ENCODE peak calls at places on chromosomes 7 and 10, in five cellular contexts. R is spleen, M is right atrium auricular region, S is sigmoid colon, Z is endothelial cell of umbilical vein. T is an unnamed sample. For H3K27me3, the result is how much of the 10 kb centered on the place peaks cover.

GRCh38 chr7:159030490-159031134 is 114.1 kb downstream of the VIPR2 start:
- DNase-seq in S (peak), M (peak), R (no peak), Z (peak), T (peak)

GRCh38 chr10:100978896-100979185 is 8.5 kb downstream of the MRPL43 start:
- DNase-seq in M (no peak), Z (no peak), S (peak), R (peak), T (no peak)

GRCh38 chr10:71735709-71736569 is 16.4 kb upstream of the C10orf105 start:
- DNase-seq in R (peak), Z (no peak), S (no peak), M (no peak), T (no peak)

GRCh38 chr7:150835702-150836280 is 16.5 kb upstream of the AOC1 start:
- DNase-seq in Z (no peak), S (peak), R (no peak), M (no peak), T (no peak)

GRCh38 chr10:128060341-128060851 is 65.8 kb downstream of the MKI67 start:
- DNase-seq in M (no peak), S (no peak), Z (no peak), R (peak), T (no peak)

GRCh38 chr10:126690534-126690933 is 20.0 kb upstream of the C10orf90 start:
- DNase-seq in R (no peak), Z (no peak), S (no peak), M (no peak), T (no peak)

GRCh38 chr7:16422100-16422430 is 727 bp upstream of the CRPPA start:
- DNase-seq in S (no peak), M (no peak), Z (no peak), R (no peak), T (peak)

GRCh38 chr7:91034459-91035368 is 229.5 kb upstream of the FZD1 start:
- DNase-seq in M (peak), S (no peak), Z (peak), R (no peak), T (peak)

GRCh38 chr7:47008461-47008860 is 573.5 kb downstream of the TNS3 start:
- DNase-seq in M (no peak), R (no peak), Z (no peak), S (no peak), T (no peak)

GRCh38 chr7:50738932-50739331 is 43.8 kb downstream of the GRB10 start:
- DNase-seq in M (no peak), S (no peak), R (no peak), Z (no peak), T (no peak)

GRCh38 chr7:77958436-77958835 is 159.9 kb downstream of the PHTF2 start:
- DNase-seq in M (no peak), R (no peak), S (no peak), Z (no peak), T (no peak)

GRCh38 chr7:131346885-131347592 is 19.4 kb downstream of the MKLN1 start:
- DNase-seq in Z (no peak), S (no peak), M (no peak), R (no peak), T (no peak)

GRCh38 chr7:65746398-65746669 is 126.5 kb upstream of the VKORC1L1 start:
- DNase-seq in R (no peak), S (no peak), Z (peak), M (no peak), T (no peak)

GRCh38 chr7:34845666-34846361 is 187.8 kb downstream of the NPSR1 start:
- DNase-seq in S (no peak), M (no peak), Z (no peak), R (no peak), T (no peak)

GRCh38 chr7:133570321-133570720 is 317.4 kb downstream of the EXOC4 start:
- DNase-seq in R (no peak), M (no peak), S (no peak), Z (no peak), T (peak)

GRCh38 chr7:15685358-15686181 is 913 bp downstream of the MEOX2 start:
- DNase-seq in M (peak), R (no peak), Z (peak), S (peak), T (peak)

GRCh38 chr10:50470798-50471582 is 152.8 kb downstream of the SGMS1 start:
- DNase-seq in M (no peak), S (no peak), R (no peak), Z (no peak), T (no peak)

GRCh38 chr7:18770154-18770807 is 274.7 kb downstream of the HDAC9 start:
- DNase-seq in M (no peak), Z (peak), R (no peak), S (no peak), T (no peak)

GRCh38 chr10:89245802-89246201 is 5.8 kb downstream of the LIPA start:
- DNase-seq in M (no peak), Z (no peak), S (no peak), R (no peak), T (no peak)

GRCh38 chr10:54940418-54940817 is 139.4 kb upstream of the PCDH15 start:
- DNase-seq in S (no peak), M (no peak), R (no peak), Z (peak), T (no peak)

GRCh38 chr7:128022631-128023532 is 8.4 kb downstream of the LRRC4 start:
- DNase-seq in Z (no peak), M (no peak), R (no peak), S (no peak), T (peak)

GRCh38 chr10:11450427-11450826 is 161.0 kb downstream of the USP6NL start:
- DNase-seq in Z (no peak), R (no peak), M (peak), S (no peak), T (no peak)

GRCh38 chr7:112267944-112268691 is 61.6 kb downstream of the ZNF277 start:
- DNase-seq in Z (no peak), R (no peak), S (no peak), M (no peak), T (no peak)

GRCh38 chr7:147547252-147547897 is 1043.2 kb upstream of the C7orf33 start:
- DNase-seq in M (no peak), S (no peak), Z (no peak), R (no peak), T (peak)

GRCh38 chr7:87575521-87575920 is 25.2 kb downstream of the ABCB1 start:
- DNase-seq in M (no peak), Z (no peak), S (no peak), R (no peak), T (no peak)

GRCh38 chr10:31694929-31695837 is 233.4 kb downstream of the ARHGAP12 start:
- DNase-seq in S (no peak), Z (no peak), M (no peak), R (no peak), T (no peak)

GRCh38 chr10:6047847-6048246 is 14.3 kb downstream of the IL2RA start:
- DNase-seq in M (no peak), S (peak), R (no peak), Z (no peak), T (no peak)

GRCh38 chr10:14477408-14477710 is 146.6 kb upstream of the FRMD4A start:
- DNase-seq in R (no peak), Z (no peak), M (no peak), S (no peak), T (peak)

GRCh38 chr7:117505238-117505637 is 25.4 kb downstream of the CFTR start:
- DNase-seq in M (no peak), R (no peak), Z (no peak), S (no peak), T (no peak)

GRCh38 chr10:30728786-30729185 is 99.2 kb upstream of the LYZL2 start:
- DNase-seq in S (no peak), R (no peak), M (no peak), Z (no peak), T (no peak)

GRCh38 chr10:19158870-19159269 is 110.3 kb downstream of the MALRD1 start:
- DNase-seq in Z (no peak), R (no peak), M (no peak), S (no peak), T (no peak)

GRCh38 chr10:14598809-14599764 is 175.6 kb downstream of the FAM107B start:
- DNase-seq in Z (no peak), M (no peak), S (no peak), R (no peak), T (no peak)

GRCh38 chr7:31327071-31327470 is 13.5 kb downstream of the NEUROD6 start:
- DNase-seq in S (no peak), M (no peak), Z (no peak), R (no peak), T (no peak)

GRCh38 chr10:117539271-117539876 is 3.2 kb upstream of the EMX2 start:
- DNase-seq in M (no peak), S (no peak), Z (no peak), R (no peak), T (no peak)
- H3K27me3 ChIP-seq in M (half or more), S (half or more), Z (half or more), R (under half), T (half or more)

DNA sequence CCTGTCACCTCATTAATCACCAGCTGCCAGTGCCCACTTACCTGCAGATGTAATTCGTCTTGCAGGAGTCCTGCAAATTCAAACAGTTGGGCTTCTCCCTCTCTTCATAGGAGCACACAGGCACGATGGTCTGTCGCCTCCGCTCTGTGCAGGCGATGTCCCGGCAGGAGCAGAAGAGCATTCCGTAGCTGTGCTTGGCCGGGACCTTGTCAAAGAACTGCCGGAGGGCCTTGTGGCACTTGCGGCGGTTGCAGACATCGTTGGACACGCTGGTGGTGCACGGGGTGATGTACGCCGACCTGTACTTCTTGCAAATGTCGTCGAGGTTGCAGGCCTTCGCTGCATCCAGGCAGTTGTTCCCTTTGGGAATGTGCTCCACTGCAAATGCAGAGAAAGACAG is 147.8 kb downstream of the GFRA1 start:
- DNase-seq in R (no peak), M (no peak), S (no peak), Z (no peak), T (no peak)
- TF ChIP-seq CTCF in R (no peak), M (no peak), S (no peak), Z (no peak), T (no peak)

GRCh38 chr7:2555121-2556052 is at the start of gene BRAT1:
- DNase-seq in Z (peak), S (peak), M (peak), R (peak), T (peak)

GRCh38 chr7:2554654-2555053 is 670 bp downstream of the BRAT1 start:
- DNase-seq in Z (peak), M (no peak), S (peak), R (peak), T (no peak)

GRCh38 chr7:2551418-2551817 is 3.9 kb downstream of the BRAT1 start:
- DNase-seq in R (no peak), M (no peak), S (peak), Z (no peak), T (no peak)

GRCh38 chr7:2553108-2553507 is 2.2 kb downstream of the BRAT1 start:
- DNase-seq in R (no peak), S (peak), Z (no peak), M (no peak), T (no peak)

GRCh38 chr7:2553831-2554581 is 1.3 kb downstream of the BRAT1 start:
- DNase-seq in Z (no peak), R (no peak), M (no peak), S (peak), T (no peak)
- H3K4me3 ChIP-seq in Z (no peak), R (peak), M (peak), S (peak), T (peak)

GRCh38 chr7:97025130-97025499 is 484 bp upstream of the DLX5 start:
- DNase-seq in S (no peak), R (no peak), M (no peak), Z (no peak), T (no peak)
- H3K27me3 ChIP-seq in S (half or more), R (under half), M (half or more), Z (half or more), T (half or more)

DNA sequence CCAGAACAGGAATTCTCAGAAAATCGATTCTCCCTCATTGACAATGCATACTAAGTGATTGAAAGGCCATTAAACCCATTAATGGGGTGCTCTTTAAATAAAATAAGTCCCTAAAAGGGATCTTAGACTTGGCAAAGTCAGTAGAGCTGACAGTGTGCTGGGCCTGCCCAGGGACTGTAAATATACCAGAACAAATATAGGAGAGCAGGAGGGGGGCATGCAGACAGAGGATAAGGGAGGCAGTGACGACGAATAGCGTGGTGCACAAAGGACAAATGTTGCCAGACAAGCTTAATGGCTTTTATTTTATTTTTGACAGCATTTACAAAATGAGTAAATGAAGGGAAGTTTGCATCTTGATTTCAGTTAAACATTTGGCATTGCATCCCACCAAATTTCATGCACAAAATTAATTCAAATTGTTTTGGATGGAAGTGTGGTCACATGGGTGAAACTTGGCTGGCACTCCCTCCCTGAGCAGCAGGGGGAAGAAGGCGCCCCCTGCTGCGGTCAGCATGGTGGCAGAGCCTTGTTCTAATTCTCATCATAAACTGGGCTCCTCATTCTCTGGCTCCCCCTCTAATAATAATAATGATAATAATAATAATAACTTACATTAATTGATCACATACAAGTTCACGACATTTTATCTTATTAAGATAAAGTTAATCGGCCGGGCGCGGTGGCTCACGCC is 215.9 kb downstream of the SNX10 start:
- DNase-seq in R (no peak), S (no peak), Z (peak), M (no peak), T (no peak)
- TF ChIP-seq CTCF in R (no peak), S (no peak), Z (peak), M (no peak), T (no peak)

GRCh38 chr10:12482586-12482985 is 133.2 kb downstream of the CAMK1D start:
- DNase-seq in R (peak), M (no peak), Z (no peak), S (no peak), T (no peak)
- H3K4me3 ChIP-seq in R (no peak), M (no peak), Z (no peak), S (no peak), T (no peak)

GRCh38 chr10:70380350-70381135 is 1.9 kb downstream of the LRRC20 start:
- DNase-seq in S (no peak), R (no peak), Z (no peak), M (no peak), T (no peak)
- H3K27me3 ChIP-seq in S (under half), R (under half), Z (under half), M (under half), T (under half)

GRCh38 chr10:63901228-63901627 is 380.0 kb downstream of the REEP3 start:
- DNase-seq in S (no peak), Z (no peak), R (no peak), M (no peak), T (no peak)
- TF ChIP-seq CTCF in S (no peak), Z (no peak), R (no peak), M (no peak), T (peak)

GRCh38 chr7:81770823-81771222 is 976 bp upstream of the HGF start:
- DNase-seq in S (no peak), M (no peak), R (no peak), Z (no peak), T (no peak)

GRCh38 chr7:81768951-81769778 is 682 bp downstream of the HGF start:
- DNase-seq in M (no peak), Z (peak), S (no peak), R (no peak), T (peak)

GRCh38 chr7:81769891-81770818 is at the start of gene HGF:
- DNase-seq in S (peak), R (peak), Z (peak), M (peak), T (peak)

GRCh38 chr7:81767883-81768282 is 2.0 kb downstream of the HGF start:
- DNase-seq in M (no peak), R (no peak), S (no peak), Z (no peak), T (no peak)
- H3K4me3 ChIP-seq in M (no peak), R (no peak), S (peak), Z (no peak), T (no peak)

T was measured in cardiac muscle cell.